ENCODE peak calls at places on chromosomes 11 and 22, in nine cellular contexts. C, X, D, O, E, H, M, V and J are unnamed samples.

GRCh38 chr11:117442869-117443239 is 115.2 kb downstream of the CEP164 start:
- DNase-seq in O (no peak), C (no peak), H (no peak), E (no peak), V (no peak), M (no peak), X (no peak), D (no peak), J (peak)

GRCh38 chr11:119730347-119730613 is 1.3 kb upstream of the NECTIN1 start:
- DNase-seq in H (no peak), X (no peak), E (no peak), C (no peak), O (no peak), D (no peak), V (no peak), M (no peak), J (no peak)

GRCh38 chr11:127902405-127902804 is 685.0 kb downstream of the ETS1 start:
- DNase-seq in O (no peak), C (no peak), D (no peak), V (no peak), M (no peak), E (no peak), H (no peak), X (no peak), J (no peak)

GRCh38 chr11:114738954-114739353 is 60.6 kb downstream of the NXPE2 start:
- DNase-seq in X (no peak), M (peak), O (no peak), D (peak), V (peak), H (peak), C (peak), E (no peak), J (peak)

GRCh38 chr11:2533642-2534115 is 88.9 kb downstream of the KCNQ1 start:
- DNase-seq in D (no peak), M (peak), X (peak), O (peak), C (no peak), H (peak), V (peak), E (peak), J (peak)

GRCh38 chr11:65316311-65316978 is 1.8 kb downstream of the CDC42EP2 start:
- DNase-seq in M (peak), V (no peak), O (peak), D (no peak), E (peak), X (no peak), H (peak), C (no peak), J (no peak)

GRCh38 chr11:126589492-126589803 is 234.0 kb downstream of the ST3GAL4 start:
- DNase-seq in E (no peak), X (no peak), C (no peak), O (no peak), H (no peak), D (no peak), V (no peak), M (no peak), J (no peak)

GRCh38 chr11:77207618-77208313 is 79.7 kb downstream of the MYO7A start:
- DNase-seq in V (no peak), O (no peak), M (no peak), D (no peak), X (no peak), H (peak), C (no peak), E (no peak), J (peak)

GRCh38 chr11:58726594-58727414 is 4.9 kb downstream of the GLYAT start:
- DNase-seq in E (no peak), C (no peak), O (no peak), D (no peak), H (no peak), X (no peak), M (no peak), V (no peak), J (no peak)

GRCh38 chr11:83685730-83686129 is 399.6 kb upstream of the CCDC90B start:
- DNase-seq in X (no peak), M (no peak), V (no peak), O (no peak), H (no peak), D (no peak), E (no peak), C (no peak), J (no peak)

GRCh38 chr11:315051-315481 is 1.2 kb downstream of the IFITM1 start:
- DNase-seq in O (no peak), V (no peak), M (no peak), X (no peak), C (no peak), E (no peak), H (no peak), D (no peak), J (no peak)

GRCh38 chr11:120820040-120820439 is 203.9 kb upstream of the TBCEL start:
- DNase-seq in H (no peak), O (no peak), X (no peak), V (no peak), E (no peak), C (no peak), M (no peak), D (no peak), J (no peak)

GRCh38 chr11:5663511-5663910 is 21.4 kb downstream of the TRIM5 start:
- DNase-seq in M (no peak), V (no peak), D (no peak), E (no peak), C (no peak), O (no peak), X (no peak), H (no peak), J (no peak)

GRCh38 chr11:28089378-28089777 is 18.6 kb downstream of the KIF18A start:
- DNase-seq in C (no peak), X (no peak), M (no peak), V (no peak), O (no peak), D (no peak), H (no peak), E (no peak), J (no peak)

GRCh38 chr11:43908683-43909082 is 28.1 kb downstream of the ALKBH3 start:
- DNase-seq in V (no peak), D (no peak), M (no peak), X (no peak), H (no peak), E (no peak), O (no peak), C (no peak), J (no peak)

GRCh38 chr11:10540546-10540914 is 457 bp downstream of the RNF141 start:
- DNase-seq in H (no peak), O (no peak), M (peak), D (no peak), V (peak), C (no peak), X (no peak), E (no peak), J (no peak)

GRCh38 chr11:76782526-76783293 is 446 bp upstream of the TSKU start:
- DNase-seq in O (peak), M (peak), D (peak), H (peak), V (peak), X (peak), C (no peak), E (peak), J (peak)

GRCh38 chr11:4991066-4991465 is 3.6 kb upstream of the OR51L1 start:
- DNase-seq in D (no peak), M (peak), X (no peak), H (no peak), E (no peak), O (no peak), C (no peak), V (peak), J (peak)

GRCh38 chr22:28254396-28254795 is 335.3 kb upstream of the PITPNB start:
- DNase-seq in V (no peak), X (no peak), H (no peak), O (no peak), C (no peak), D (no peak), E (no peak), M (no peak), J (no peak)

GRCh38 chr22:17943533-17944204 is 80.7 kb downstream of the MICAL3 start:
- DNase-seq in V (no peak), D (peak), E (no peak), X (peak), M (peak), C (no peak), H (no peak), O (no peak), J (no peak)

GRCh38 chr22:33274214-33274828 is 216.1 kb upstream of the SYN3 start:
- DNase-seq in H (peak), E (no peak), O (no peak), X (no peak), D (no peak), V (peak), M (peak), C (no peak), J (peak)

GRCh38 chr22:40635940-40636379 is 559 bp downstream of the MRTFA start:
- DNase-seq in H (no peak), X (no peak), E (no peak), O (peak), M (no peak), C (no peak), D (no peak), V (peak), J (no peak)

GRCh38 chr11:12167098-12167999 is 57.0 kb downstream of the MICAL2 start:
- DNase-seq in X (no peak), O (peak), C (no peak), E (no peak), D (peak), V (no peak), M (peak), H (peak), J (no peak)

GRCh38 chr22:36577019-36577418 is 48.1 kb upstream of the EIF3D start:
- DNase-seq in C (no peak), X (no peak), H (peak), V (no peak), E (no peak), O (no peak), M (no peak), D (no peak), J (no peak)

GRCh38 chr11:130772266-130773227 is 143.7 kb downstream of the SNX19 start:
- DNase-seq in E (no peak), O (no peak), X (peak), H (peak), C (no peak), M (no peak), V (no peak), D (no peak), J (no peak)

GRCh38 chr11:134585666-134586285 is 173.7 kb upstream of the B3GAT1 start:
- DNase-seq in E (no peak), C (no peak), D (no peak), M (no peak), O (no peak), X (no peak), H (no peak), V (no peak), J (no peak)

GRCh38 chr11:72179804-72180396 is 12.0 kb upstream of the FOLR1 start:
- DNase-seq in O (no peak), C (no peak), V (no peak), H (no peak), D (no peak), X (no peak), E (no peak), M (no peak), J (no peak)

GRCh38 chr11:69662021-69662698 is 13.0 kb downstream of the LTO1 start:
- DNase-seq in X (peak), E (peak), M (peak), O (no peak), D (no peak), V (peak), H (peak), C (no peak), J (peak)

GRCh38 chr11:19326499-19326898 is 85.8 kb upstream of the E2F8 start:
- DNase-seq in C (no peak), D (no peak), H (no peak), M (no peak), E (no peak), O (no peak), X (no peak), V (peak), J (no peak)

GRCh38 chr22:44132724-44133123 is 48.0 kb upstream of the PARVG start:
- DNase-seq in H (peak), V (no peak), C (no peak), E (no peak), M (peak), X (peak), O (no peak), D (no peak), J (peak)

GRCh38 chr11:20688761-20689160 is 19.4 kb downstream of the NELL1 start:
- DNase-seq in D (no peak), X (no peak), V (no peak), M (no peak), O (no peak), H (no peak), E (no peak), C (no peak), J (no peak)

GRCh38 chr11:16778876-16779275 is 40.4 kb downstream of the C11orf58 start:
- DNase-seq in C (no peak), V (no peak), E (no peak), D (no peak), H (peak), X (peak), M (no peak), O (no peak), J (no peak)

GRCh38 chr11:72023335-72023734 is 24.6 kb downstream of the IL18BP start:
- DNase-seq in C (no peak), X (no peak), O (no peak), H (no peak), M (no peak), D (no peak), E (no peak), V (no peak), J (no peak)

GRCh38 chr22:27795053-27795452 is 6.5 kb downstream of the MN1 start:
- DNase-seq in X (no peak), C (no peak), M (no peak), O (peak), D (no peak), H (no peak), E (no peak), V (no peak), J (no peak)

GRCh38 chr11:61947486-61948210 is 2.5 kb upstream of the BEST1 start:
- DNase-seq in X (peak), E (peak), H (peak), O (peak), C (peak), M (peak), V (peak), D (peak), J (peak)

GRCh38 chr22:41444360-41445170 is 2.0 kb downstream of the TOB2 start:
- DNase-seq in E (peak), V (peak), X (peak), H (peak), C (peak), O (peak), M (peak), D (peak), J (peak)

GRCh38 chr11:119729581-119730346 is 764 bp upstream of the NECTIN1 start:
- DNase-seq in E (peak), M (peak), V (no peak), O (peak), X (peak), H (peak), C (no peak), D (no peak), J (peak)

GRCh38 chr22:23229646-23230045 is 49.3 kb downstream of the BCR start:
- DNase-seq in H (no peak), D (no peak), O (no peak), V (no peak), M (no peak), C (no peak), X (no peak), E (no peak), J (no peak)

GRCh38 chr22:22397875-22398524 is 110.5 kb downstream of the ZNF280B start:
- DNase-seq in V (no peak), D (no peak), E (peak), O (no peak), M (no peak), C (no peak), H (peak), X (no peak), J (no peak)